ENCODE peak calls at places on chromosomes 16 and 17, in eight cellular contexts. X is G401; O is foreskin fibroblast; V is body of pancreas; U is germinal center; R is NCI-H446 treated with DMSO at 0.1 percent for 48 hours; A is effector memory CD8-positive, alpha-beta T cell; Q is NCI-H1436 treated with DMSO at 0.1 percent for 48 hours. E is an unnamed sample.

GRCh38 chr17:70855401-70856054 is 686.2 kb downstream of the KCNJ2 start:
- DNase-seq in X (no peak), O (peak), V (peak), U (no peak), R (peak), A (no peak), Q (peak), E (no peak)

GRCh38 chr16:77877712-77878111 is 89.3 kb downstream of the VAT1L start:
- DNase-seq in X (no peak), O (peak), V (no peak), U (no peak), R (no peak), A (no peak), Q (no peak), E (no peak)

GRCh38 chr17:36721560-36722120 is 120.3 kb downstream of the MRM1 start:
- DNase-seq in X (no peak), O (no peak), V (no peak), U (no peak), R (no peak), A (no peak), Q (peak), E (no peak)

GRCh38 chr17:7468814-7469438 is 10.5 kb downstream of the ZBTB4 start:
- DNase-seq in X (no peak), O (no peak), V (no peak), U (no peak), R (no peak), A (no peak), Q (no peak), E (no peak)

GRCh38 chr17:29005936-29006438 is at the start of gene SEZ6:
- DNase-seq in X (peak), O (peak), V (peak), U (peak), R (peak), A (peak), Q (no peak), E (peak)

GRCh38 chr16:82329504-82330192 is 159.6 kb upstream of the MPHOSPH6 start:
- DNase-seq in X (no peak), O (no peak), V (peak), U (no peak), R (no peak), A (no peak), Q (peak), E (no peak)

GRCh38 chr16:9977333-9977897 is 204.8 kb downstream of the GRIN2A start:
- DNase-seq in X (no peak), O (no peak), V (no peak), U (no peak), R (no peak), A (no peak), Q (no peak), E (no peak)

GRCh38 chr16:81470796-81471636 is 26.4 kb downstream of the CMIP start:
- DNase-seq in X (no peak), O (no peak), V (no peak), U (no peak), R (no peak), A (no peak), Q (no peak), E (no peak)

GRCh38 chr17:50672831-50673551 is 34.7 kb downstream of the ANKRD40 start:
- DNase-seq in X (peak), O (no peak), V (peak), U (no peak), R (no peak), A (no peak), Q (no peak), E (no peak)

E was measured in GM06990.